ENCODE peak calls at places on chromosomes 5 and 9, in six cellular contexts. T is MM.1S, H is neuronal stem cell, A is GM23338, S is PC-3, V is neural progenitor cell. N is an unnamed sample. For H3K4me1, the result is how much of the 10 kb centered on the place peaks cover.

GRCh38 chr5:180804129-180804601 is 1.6 kb upstream of the MGAT1 start:
- DNase-seq in T (peak), H (no peak), A (no peak), S (no peak), V (no peak), N (no peak)

GRCh38 chr5:154498597-154499393 is 20.8 kb upstream of the HAND1 start:
- DNase-seq in T (no peak), H (no peak), A (no peak), S (no peak), V (no peak), N (peak)

GRCh38 chr5:123844873-123845272 is 332.9 kb downstream of the CSNK1G3 start:
- DNase-seq in T (no peak), H (no peak), A (no peak), S (no peak), V (no peak), N (peak)

GRCh38 chr9:131627846-131628820 is 82.8 kb downstream of the PRRT1B start:
- DNase-seq in T (no peak), H (no peak), A (no peak), S (no peak), V (no peak), N (no peak)

GRCh38 chr9:79652598-79652997 is 80.8 kb downstream of the TLE4 start:
- DNase-seq in T (no peak), H (no peak), A (no peak), S (peak), V (no peak), N (peak)

GRCh38 chr5:103031607-103032006 is 88.3 kb downstream of the GIN1 start:
- DNase-seq in T (no peak), H (no peak), A (peak), S (peak), V (no peak), N (peak)

GRCh38 chr5:1322955-1323802 is 21.7 kb downstream of the CLPTM1L start:
- DNase-seq in T (no peak), H (no peak), A (no peak), S (no peak), V (no peak), N (no peak)

GRCh38 chr9:94084314-94084713 is at the start of gene PTPDC1:
- DNase-seq in T (no peak), H (peak), A (peak), S (no peak), V (peak), N (peak)

GRCh38 chr5:5291357-5291756 is 131.1 kb upstream of the ICE1 start:
- DNase-seq in T (no peak), H (no peak), A (no peak), S (peak), V (no peak), N (peak)

GRCh38 chr9:124110307-124110915 is 98.8 kb downstream of the LHX2 start:
- DNase-seq in T (peak), H (peak), A (peak), S (peak), V (peak), N (peak)

GRCh38 chr9:93681316-93682154 is 105.2 kb downstream of the PHF2 start:
- DNase-seq in T (no peak), H (no peak), A (no peak), S (no peak), V (no peak), N (no peak)

GRCh38 chr9:94993141-94993820 is 266.8 kb downstream of the AOPEP start:
- DNase-seq in T (no peak), H (no peak), A (no peak), S (no peak), V (no peak), N (no peak)

GRCh38 chr5:38434981-38435710 is 121.3 kb downstream of the LIFR start:
- DNase-seq in T (no peak), H (no peak), A (no peak), S (no peak), V (no peak), N (no peak)

GRCh38 chr9:93557366-93558137 is 18.8 kb upstream of the PHF2 start:
- DNase-seq in T (no peak), H (no peak), A (no peak), S (no peak), V (no peak), N (no peak)

GRCh38 chr9:109320734-109321448 is at the start of gene EPB41L4B:
- DNase-seq in T (peak), H (peak), A (peak), S (peak), V (peak), N (peak)

GRCh38 chr9:98330831-98331230 is 75.4 kb upstream of the TBC1D2 start:
- DNase-seq in T (no peak), H (no peak), A (no peak), S (no peak), V (no peak), N (no peak)

GRCh38 chr5:73417307-73418035 is 31.1 kb downstream of the FOXD1 start:
- DNase-seq in T (no peak), H (no peak), A (no peak), S (no peak), V (no peak), N (no peak)

GRCh38 chr9:137484551-137485315 is 25.6 kb upstream of the NSMF start:
- DNase-seq in T (no peak), H (no peak), A (no peak), S (no peak), V (no peak), N (no peak)

GRCh38 chr9:81860581-81860980 is 67.6 kb upstream of the SPATA31D4 start:
- DNase-seq in T (no peak), H (no peak), A (no peak), S (no peak), V (no peak), N (no peak)

GRCh38 chr9:111728617-111729366 is 65.9 kb downstream of the SHOC1 start:
- DNase-seq in T (no peak), H (no peak), A (no peak), S (peak), V (no peak), N (no peak)

GRCh38 chr5:98110270-98110669 is 663.2 kb upstream of the RGMB start:
- DNase-seq in T (no peak), H (no peak), A (no peak), S (peak), V (no peak), N (no peak)

GRCh38 chr9:100066539-100066938 is 32.3 kb downstream of the ERP44 start:
- DNase-seq in T (peak), H (no peak), A (no peak), S (no peak), V (no peak), N (peak)

GRCh38 chr5:175895215-175895614 is 23.8 kb downstream of the CPLX2 start:
- DNase-seq in T (no peak), H (no peak), A (no peak), S (no peak), V (no peak), N (no peak)

GRCh38 chr9:70081120-70081495 is 37.5 kb downstream of the MAMDC2 start:
- DNase-seq in T (no peak), H (no peak), A (no peak), S (peak), V (no peak), N (no peak)

GRCh38 chr9:70079364-70080103 is 35.9 kb downstream of the MAMDC2 start:
- DNase-seq in T (peak), H (no peak), A (no peak), S (peak), V (no peak), N (no peak)

GRCh38 chr9:70085241-70085640 is 41.6 kb downstream of the MAMDC2 start:
- DNase-seq in T (no peak), H (peak), A (peak), S (peak), V (peak), N (peak)

GRCh38 chr9:70080481-70081119 is 37.0 kb downstream of the MAMDC2 start:
- DNase-seq in T (no peak), H (no peak), A (peak), S (peak), V (no peak), N (peak)

GRCh38 chr9:70083429-70083828 is 39.8 kb downstream of the MAMDC2 start:
- DNase-seq in T (no peak), H (peak), A (no peak), S (no peak), V (peak), N (no peak)
- H3K4me1 ChIP-seq in T (under half), H (under half), A (under half), S (under half), V (under half), N (under half)

GRCh38 chr5:115961413-115962238 is 649 bp upstream of the LVRN start:
- DNase-seq in T (no peak), H (no peak), A (peak), S (no peak), V (peak), N (no peak)

GRCh38 chr5:115962565-115963402 is 509 bp downstream of the LVRN start:
- DNase-seq in T (no peak), H (no peak), A (peak), S (no peak), V (peak), N (peak)

GRCh38 chr5:115956957-115957356 is 5.3 kb upstream of the LVRN start:
- DNase-seq in T (no peak), H (no peak), A (no peak), S (no peak), V (no peak), N (no peak)

GRCh38 chr5:115963566-115963965 is 1.3 kb downstream of the LVRN start:
- DNase-seq in T (no peak), H (no peak), A (peak), S (no peak), V (peak), N (peak)

GRCh38 chr5:115962239-115962564 is at the start of gene LVRN:
- DNase-seq in T (no peak), H (no peak), A (no peak), S (no peak), V (no peak), N (no peak)
- H3K4me1 ChIP-seq in T (under half), H (under half), A (under half), S (under half), V (under half), N (under half)

GRCh38 chr5:142364251-142365145 is 39.7 kb upstream of the SPRY4 start:
- DNase-seq in T (no peak), H (no peak), A (peak), S (no peak), V (no peak), N (peak)

GRCh38 chr5:142360051-142360498 is 35.3 kb upstream of the SPRY4 start:
- DNase-seq in T (no peak), H (no peak), A (no peak), S (no peak), V (no peak), N (peak)

GRCh38 chr5:142360607-142361120 is 35.8 kb upstream of the SPRY4 start:
- DNase-seq in T (no peak), H (no peak), A (peak), S (peak), V (peak), N (peak)

GRCh38 chr5:142366007-142366406 is 41.2 kb upstream of the SPRY4 start:
- DNase-seq in T (no peak), H (no peak), A (no peak), S (no peak), V (no peak), N (no peak)

GRCh38 chr5:142363619-142363963 is 38.8 kb upstream of the SPRY4 start:
- DNase-seq in T (no peak), H (no peak), A (no peak), S (no peak), V (no peak), N (no peak)
- H3K4me1 ChIP-seq in T (under half), H (under half), A (half or more), S (under half), V (under half), N (under half)

DNA sequence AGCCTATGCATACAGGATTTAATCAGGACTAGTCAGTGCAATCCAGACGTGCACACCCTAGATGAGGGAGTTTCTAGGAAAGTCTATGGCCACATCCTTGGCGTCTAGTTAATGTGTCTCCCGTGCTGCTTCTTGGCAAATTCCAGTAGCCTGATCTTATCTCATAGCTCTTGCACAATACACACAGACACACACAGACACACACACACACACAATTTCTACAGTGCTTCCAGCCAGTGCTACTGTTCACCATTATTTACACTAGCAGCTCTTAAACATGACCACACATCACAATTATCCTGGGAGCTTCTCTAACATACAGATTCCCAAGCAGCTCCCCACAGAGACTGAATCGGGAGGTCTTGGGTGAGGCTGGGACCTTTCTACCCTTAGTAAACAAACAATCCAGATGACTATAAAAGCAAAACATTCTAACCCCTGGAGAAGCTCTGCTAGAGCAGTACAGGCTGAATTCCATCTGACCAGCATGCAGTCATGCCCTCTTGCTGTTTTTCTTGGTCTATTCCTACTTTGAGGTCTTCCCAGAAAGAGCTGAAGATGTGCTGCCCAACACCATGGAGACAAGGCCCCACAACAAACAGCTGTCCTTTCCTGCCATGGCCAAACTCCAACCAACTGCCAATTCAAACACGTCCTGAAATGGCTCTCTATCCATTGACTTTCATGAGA is 236.6 kb downstream of the DEPDC1B start:
- DNase-seq in T (no peak), H (no peak), A (no peak), S (no peak), V (no peak), N (no peak)
- H3K4me1 ChIP-seq in T (under half), H (under half), A (under half), S (under half), V (under half), N (under half)